ENCODE peak calls at places on chromosomes 16 and 17, in six cellular contexts. K is esophagus squamous epithelium, X is Peyer's patch, P is gastrocnemius medialis, T is heart left ventricle, V is adrenal gland. Q is an unnamed sample.

GRCh38 chr16:46885960-46886763 is 2.0 kb downstream of the GPT2 start:
- DNase-seq in K (no peak), X (no peak), P (peak; percentile 70), T (peak; percentile 36), V (no peak), Q (peak; percentile 17)

GRCh38 chr17:78346605-78347250 is 13.1 kb downstream of the SOCS3 start:
- DNase-seq in K (no peak), X (no peak), P (no peak), T (no peak), V (no peak), Q (no peak)

GRCh38 chr17:3885271-3885670 is 7.6 kb downstream of the CAMKK1 start:
- DNase-seq in K (no peak), X (no peak), P (no peak), T (no peak), V (no peak), Q (no peak)

GRCh38 chr17:7997186-7997585 is 5.2 kb upstream of the GUCY2D start:
- DNase-seq in K (no peak), X (no peak), P (no peak), T (peak; percentile 40), V (no peak), Q (no peak)

GRCh38 chr16:23137818-23138217 is 11.4 kb downstream of the USP31 start:
- DNase-seq in K (no peak), X (no peak), P (no peak), T (no peak), V (no peak), Q (no peak)

GRCh38 chr17:51046527-51047384 is 73.9 kb downstream of the SPAG9 start:
- DNase-seq in K (no peak), X (no peak), P (peak; percentile 8), T (peak; percentile 74), V (peak; percentile 88), Q (peak; percentile 63)

GRCh38 chr17:7217113-7217987 is 2.3 kb downstream of the DLG4 start:
- DNase-seq in K (no peak), X (no peak), P (no peak), T (peak; percentile 71), V (peak; percentile 81), Q (peak; percentile 53)

GRCh38 chr17:50917418-50917743 is 51.2 kb upstream of the TOB1 start:
- DNase-seq in K (no peak), X (no peak), P (no peak), T (no peak), V (no peak), Q (no peak)

GRCh38 chr17:46108550-46109110 is 84.6 kb downstream of the KANSL1 start:
- DNase-seq in K (no peak), X (no peak), P (no peak), T (no peak), V (no peak), Q (no peak)

GRCh38 chr17:77534137-77534536 is 393.4 kb downstream of the SEC14L1 start:
- DNase-seq in K (no peak), X (no peak), P (no peak), T (no peak), V (no peak), Q (no peak)

GRCh38 chr17:79019631-79020584 is 4.1 kb upstream of the C1QTNF1 start:
- DNase-seq in K (no peak), X (peak; percentile 70), P (no peak), T (peak; percentile 86), V (peak; percentile 84), Q (peak; percentile 84)

GRCh38 chr16:57829969-57830360 is 27.7 kb upstream of the KIFC3 start:
- DNase-seq in K (no peak), X (no peak), P (no peak), T (no peak), V (no peak), Q (no peak)

GRCh38 chr17:12055889-12056288 is 35.2 kb downstream of the MAP2K4 start:
- DNase-seq in K (no peak), X (no peak), P (no peak), T (no peak), V (no peak), Q (no peak)

GRCh38 chr17:77011173-77012011 is 129.4 kb upstream of the SEC14L1 start:
- DNase-seq in K (no peak), X (no peak), P (no peak), T (no peak), V (peak; percentile 65), Q (no peak)

GRCh38 chr17:66348605-66349165 is 46.3 kb downstream of the PRKCA start:
- DNase-seq in K (no peak), X (no peak), P (peak; percentile 18), T (peak; percentile 36), V (peak; percentile 69), Q (no peak)

GRCh38 chr17:45584092-45585036 is 93.8 kb upstream of the PLEKHM1 start:
- DNase-seq in K (no peak), X (peak; percentile 79), P (peak; percentile 32), T (peak; percentile 59), V (peak; percentile 44), Q (no peak)

GRCh38 chr17:62791235-62792121 is 16.6 kb downstream of the MARCHF10 start:
- DNase-seq in K (no peak), X (no peak), P (no peak), T (no peak), V (no peak), Q (no peak)

GRCh38 chr17:63950940-63951907 is 19.1 kb upstream of the CD79B start:
- DNase-seq in K (no peak), X (peak; percentile 70), P (no peak), T (no peak), V (no peak), Q (no peak)

GRCh38 chr16:9539346-9539745 is 447.9 kb downstream of the HAPSTR1 start:
- DNase-seq in K (no peak), X (no peak), P (no peak), T (no peak), V (no peak), Q (no peak)

GRCh38 chr17:37708616-37709212 is 36.1 kb downstream of the HNF1B start:
- DNase-seq in K (no peak), X (peak; percentile 73), P (no peak), T (no peak), V (no peak), Q (no peak)

GRCh38 chr17:37711113-37711512 is 33.7 kb downstream of the HNF1B start:
- DNase-seq in K (no peak), X (no peak), P (no peak), T (no peak), V (no peak), Q (no peak)

GRCh38 chr17:37706446-37706845 is 38.4 kb downstream of the HNF1B start:
- DNase-seq in K (no peak), X (no peak), P (no peak), T (no peak), V (no peak), Q (no peak)

GRCh38 chr17:37710344-37710886 is 34.4 kb downstream of the HNF1B start:
- DNase-seq in K (no peak), X (peak; percentile 90), P (no peak), T (no peak), V (peak; percentile 7), Q (no peak)

GRCh38 chr17:37708008-37708615 is 36.7 kb downstream of the HNF1B start:
- DNase-seq in K (no peak), X (peak; percentile 71), P (no peak), T (no peak), V (no peak), Q (no peak)
- TF ChIP-seq POLR2A in K (no peak), X (peak; percentile 66), P (no peak), T (no peak), V (no peak), Q (no peak)

GRCh38 chr16:54533856-54534490 is 247.4 kb upstream of the IRX3 start:
- DNase-seq in K (no peak), X (no peak), P (no peak), T (no peak), V (no peak), Q (no peak)
- H3K27ac ChIP-seq in K (no peak overlapping the region), X (no peak overlapping the region), P (no peak overlapping the region), T (no peak overlapping the region), V (no peak overlapping the region), Q (no peak overlapping the region)

DNA sequence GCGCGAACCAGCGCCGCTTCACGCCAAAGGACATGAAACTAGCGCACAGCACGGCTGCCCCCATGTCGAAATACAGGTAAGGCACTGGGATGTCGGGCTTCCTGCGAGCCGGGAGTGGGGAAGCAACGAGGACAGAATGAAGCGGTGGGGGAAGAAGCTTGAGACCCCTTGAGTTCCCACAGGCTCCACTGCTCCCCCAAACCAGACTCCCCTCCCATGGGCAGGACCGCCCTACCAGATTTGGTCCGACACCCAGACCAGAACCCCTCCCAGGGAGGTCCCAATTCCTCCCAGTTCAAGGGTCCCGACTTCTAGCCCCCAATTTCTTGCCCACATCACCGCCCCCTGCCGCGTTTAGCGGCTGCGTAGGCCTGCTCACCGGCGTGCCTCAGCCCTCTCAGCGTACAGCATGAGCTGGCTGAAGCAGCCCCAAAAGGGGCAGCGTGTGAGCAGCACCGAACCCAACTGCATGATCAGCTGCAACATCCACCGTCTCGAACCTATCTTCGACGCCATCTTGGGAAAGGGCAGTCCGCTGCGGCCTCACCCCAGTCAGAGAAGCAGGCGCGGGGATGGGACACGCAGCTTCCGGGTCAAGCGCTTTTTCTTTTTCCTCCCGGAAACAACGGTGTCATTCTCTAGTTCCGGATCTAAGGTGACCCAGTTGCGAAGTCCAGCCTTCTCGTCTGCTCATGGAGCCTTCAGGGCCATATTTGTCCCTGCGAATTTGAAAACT is at the start of gene TMEM101:
- DNase-seq in K (peak; percentile 42), X (peak; percentile 89), P (peak; percentile 86), T (peak; percentile 92), V (peak; percentile 94), Q (peak; percentile 82)
- TF ChIP-seq POLR2A in K (no peak), X (peak; percentile 22), P (no peak), T (no peak), V (peak; percentile 58), Q (no peak)

GRCh38 chr16:75079346-75079926 is 37.1 kb downstream of the LDHD start:
- DNase-seq in K (no peak), X (no peak), P (no peak), T (no peak), V (no peak), Q (no peak)
- H3K27ac ChIP-seq in K (no peak overlapping the region), X (no peak overlapping the region), P (no peak overlapping the region), T (no peak overlapping the region), V (no peak overlapping the region), Q (no peak overlapping the region)

GRCh38 chr17:17420035-17420434 is 56.8 kb upstream of the MED9 start:
- DNase-seq in K (no peak), X (no peak), P (peak; percentile 38), T (peak; percentile 82), V (peak; percentile 46), Q (peak; percentile 31)
- TF ChIP-seq POLR2A in K (no peak), X (no peak), P (no peak), T (no peak), V (no peak), Q (no peak)

Q was measured in tibial nerve.